ENCODE peak calls at places on chromosomes 6 and 20, in five cellular contexts. U, A, C, S and Q are unnamed samples.

GRCh38 chr20:18742841-18743240 is 70.7 kb upstream of the SCP2D1 start:
- DNase-seq in U (no peak), A (no peak), C (no peak), S (no peak), Q (no peak)

GRCh38 chr6:111572216-111572706 is 33.4 kb downstream of the TRAF3IP2 start:
- DNase-seq in U (peak; percentile 97), A (no peak), C (no peak), S (no peak), Q (no peak)

GRCh38 chr6:121620002-121620740 is 184.7 kb downstream of the GJA1 start:
- DNase-seq in U (no peak), A (no peak), C (no peak), S (no peak), Q (no peak)

GRCh38 chr20:10540636-10541493 is 105.8 kb downstream of the SLX4IP start:
- DNase-seq in U (peak; percentile 99), A (no peak), C (no peak), S (no peak), Q (no peak)

GRCh38 chr6:6593876-6594275 is 5.4 kb downstream of the LY86 start:
- DNase-seq in U (no peak), A (no peak), C (no peak), S (no peak), Q (no peak)

GRCh38 chr20:10433014-10433622 is 904 bp downstream of the MKKS start:
- DNase-seq in U (peak; percentile 44), A (no peak), C (no peak), S (no peak), Q (peak; percentile 35)

GRCh38 chr6:31171931-31172882 is 1.7 kb upstream of the POU5F1 start:
- DNase-seq in U (no peak), A (no peak), C (no peak), S (peak; percentile 98), Q (no peak)

GRCh38 chr6:119355157-119355556 is 5.6 kb upstream of the MAN1A1 start:
- DNase-seq in U (no peak), A (no peak), C (no peak), S (no peak), Q (no peak)

GRCh38 chr20:14925286-14925685 is 587.9 kb upstream of the FLRT3 start:
- DNase-seq in U (no peak), A (no peak), C (no peak), S (no peak), Q (no peak)

GRCh38 chr20:32356935-32357868 is 929 bp upstream of the ASXL1 start:
- DNase-seq in U (peak; percentile 76), A (peak; percentile 43), C (peak; percentile 84), S (no peak), Q (peak; percentile 22)

GRCh38 chr20:59308493-59309201 is 8.2 kb downstream of the EDN3 start:
- DNase-seq in U (no peak), A (peak; percentile 12), C (no peak), S (no peak), Q (no peak)

GRCh38 chr6:52724041-52724405 is 39.3 kb downstream of the GSTA2 start:
- DNase-seq in U (no peak), A (no peak), C (no peak), S (no peak), Q (no peak)

GRCh38 chr20:40786336-40786735 is 97.3 kb upstream of the MAFB start:
- DNase-seq in U (no peak), A (no peak), C (no peak), S (no peak), Q (no peak)

GRCh38 chr6:52352239-52353008 is 9.5 kb upstream of the PAQR8 start:
- DNase-seq in U (peak; percentile 98), A (peak; percentile 31), C (peak; percentile 79), S (no peak), Q (no peak)

GRCh38 chr6:154732538-154732823 is 735 bp upstream of the SCAF8 start:
- DNase-seq in U (no peak), A (no peak), C (no peak), S (peak; percentile 33), Q (peak; percentile 62)

GRCh38 chr6:161141173-161141572 is 132.7 kb downstream of the AGPAT4 start:
- DNase-seq in U (no peak), A (peak; percentile 57), C (no peak), S (no peak), Q (no peak)

GRCh38 chr6:148448371-148449010 is 105.9 kb downstream of the SASH1 start:
- DNase-seq in U (no peak), A (no peak), C (no peak), S (no peak), Q (no peak)

GRCh38 chr6:5638666-5639065 is 368.1 kb downstream of the NRN1 start:
- DNase-seq in U (no peak), A (no peak), C (no peak), S (no peak), Q (no peak)

GRCh38 chr6:43779864-43780260 is 9.9 kb downstream of the VEGFA start:
- DNase-seq in U (no peak), A (no peak), C (no peak), S (no peak), Q (peak; percentile 61)

GRCh38 chr6:30720738-30721197 is 616 bp downstream of the TUBB start:
- DNase-seq in U (peak; percentile 57), A (peak; percentile 79), C (no peak), S (no peak), Q (peak; percentile 67)

GRCh38 chr6:69825904-69826303 is 29.1 kb upstream of the LMBRD1 start:
- DNase-seq in U (peak; percentile 67), A (no peak), C (no peak), S (no peak), Q (no peak)

GRCh38 chr6:144722214-144722737 is 437.1 kb downstream of the UTRN start:
- DNase-seq in U (no peak), A (no peak), C (no peak), S (no peak), Q (no peak)

GRCh38 chr20:17960927-17961599 is 7.5 kb downstream of the SNX5 start:
- DNase-seq in U (peak; percentile 91), A (no peak), C (no peak), S (no peak), Q (no peak)

DNA sequence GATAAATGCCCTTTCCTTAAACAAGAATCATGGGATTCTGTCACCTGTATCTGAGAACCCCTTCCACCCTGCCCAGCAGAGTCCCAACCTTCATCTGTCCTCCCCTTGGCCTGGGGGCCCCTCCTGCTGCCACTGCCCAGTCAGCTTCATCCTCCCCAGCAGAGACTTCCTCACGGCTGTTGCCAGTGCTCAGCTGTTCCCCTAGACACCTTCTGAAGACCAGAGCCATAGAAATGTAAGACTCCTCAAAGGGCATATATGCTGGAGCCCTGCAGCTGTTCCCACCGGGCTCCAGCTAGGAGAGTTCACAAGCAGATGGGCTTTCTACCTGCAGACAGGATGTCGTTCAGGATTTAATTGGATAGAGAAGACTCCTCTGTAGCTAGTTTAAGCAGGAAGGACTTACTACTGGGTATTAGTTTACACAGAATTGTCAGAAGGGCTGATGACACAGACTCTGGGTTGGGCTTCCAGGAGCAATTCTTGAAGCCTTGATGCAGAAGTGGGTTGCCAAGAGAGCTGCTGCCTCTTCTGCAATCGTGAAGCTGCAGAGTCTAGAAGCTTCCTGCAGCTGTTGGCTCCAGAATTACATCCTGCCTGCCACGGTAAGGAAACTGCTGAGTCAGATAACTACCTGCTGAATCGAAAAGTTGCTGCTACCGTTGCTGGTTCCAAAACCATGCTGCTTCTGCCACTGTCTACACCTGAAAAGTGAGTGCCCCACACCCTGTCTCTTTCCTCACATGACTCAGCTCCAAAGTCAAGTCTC is 57.1 kb upstream of the MLN start:
- DNase-seq in U (no peak), A (no peak), C (no peak), S (no peak), Q (no peak)
- TF ChIP-seq SIN3A in U (no peak), A (no peak), C (no peak), S (no peak), Q (no peak)

GRCh38 chr6:29554764-29555163 is 4.8 kb downstream of the UBD start:
- DNase-seq in U (no peak), A (no peak), C (no peak), S (no peak), Q (no peak)

GRCh38 chr6:29557320-29557719 is 2.2 kb downstream of the UBD start:
- DNase-seq in U (no peak), A (no peak), C (no peak), S (peak; percentile 13), Q (no peak)

GRCh38 chr6:29547573-29547972 is 12.0 kb downstream of the UBD start:
- DNase-seq in U (no peak), A (no peak), C (no peak), S (no peak), Q (no peak)

GRCh38 chr6:29553268-29554057 is 6.1 kb downstream of the UBD start:
- DNase-seq in U (no peak), A (no peak), C (no peak), S (peak; percentile 49), Q (peak; percentile 53)

GRCh38 chr6:29552512-29553051 is 7.0 kb downstream of the UBD start:
- DNase-seq in U (no peak), A (peak; percentile 28), C (peak; percentile 56), S (no peak), Q (peak; percentile 34)
- TF ChIP-seq TAF1 in U (no peak), A (no peak), C (no peak), S (no peak), Q (no peak)

GRCh38 chr6:98975331-98975891 is 27.7 kb upstream of the FBXL4 start:
- DNase-seq in U (no peak), A (peak; percentile 34), C (no peak), S (no peak), Q (no peak)
- TF ChIP-seq SIN3A in U (no peak), A (no peak), C (no peak), S (no peak), Q (no peak)

DNA sequence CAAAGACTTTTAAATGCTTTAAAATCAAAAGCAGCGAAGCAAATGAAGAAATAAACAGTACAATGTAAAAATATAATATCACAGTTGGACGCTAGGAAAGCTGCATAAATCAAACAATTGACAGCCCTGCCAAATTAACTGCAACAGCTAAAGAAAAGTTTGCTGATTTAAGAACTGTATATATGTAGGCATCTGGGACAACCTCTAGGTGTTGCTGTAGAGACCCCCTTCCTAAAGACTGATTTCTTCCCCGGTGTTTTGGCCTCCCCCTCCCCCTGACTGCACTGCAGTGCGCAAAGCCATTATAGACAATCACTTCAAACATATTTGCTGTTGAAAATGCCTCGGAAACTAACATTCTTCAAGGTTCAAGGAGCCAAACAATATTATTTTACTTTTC is 1.1 kb downstream of the ELOVL4 start:
- DNase-seq in U (peak; percentile 25), A (no peak), C (no peak), S (no peak), Q (peak; percentile 61)
- TF ChIP-seq TAF1 in U (no peak), A (no peak), C (no peak), S (no peak), Q (no peak)

GRCh38 chr20:61436674-61437279 is 184.7 kb downstream of the CDH4 start:
- DNase-seq in U (no peak), A (no peak), C (no peak), S (peak; percentile 96), Q (no peak)
- TF ChIP-seq SIN3A in U (no peak), A (no peak), C (no peak), S (peak; percentile 37), Q (no peak)